ENCODE peak calls at places on chromosomes 3 and 15, in nine cellular contexts. One of them, this sample, is unnamed.
A peak's percentile ranks its signal among the peaks of the same experiment; 100 is the strongest.

GRCh38 chr3:131221731-131222130 is 159.8 kb upstream of the NUDT16 start:
- DNase-seq in OCI-LY7: no peak
- DNase-seq in MM.1S: no peak
- DNase-seq in GM23248: peak; percentile 91
- DNase-seq in PC-3: peak; percentile 7
- DNase-seq in HCT116: no peak
- DNase-seq in hepatocyte: peak; percentile 9
- DNase-seq in neural progenitor cell: no peak
- DNase-seq in GM23338: no peak
- DNase-seq in this sample: no peak

GRCh38 chr15:71748327-71748726 is 62.0 kb upstream of the NR2E3 start:
- DNase-seq in OCI-LY7: no peak
- DNase-seq in GM23248: peak; percentile 23
- DNase-seq in MM.1S: no peak
- DNase-seq in hepatocyte: no peak
- DNase-seq in neural progenitor cell: no peak
- DNase-seq in HCT116: peak; percentile 62
- DNase-seq in GM23338: no peak
- DNase-seq in PC-3: peak; percentile 95
- DNase-seq in this sample: no peak

GRCh38 chr15:73926191-73927002 is at the start of gene LOXL1:
- DNase-seq in GM23248: peak; percentile 98
- DNase-seq in HCT116: peak; percentile 19
- DNase-seq in PC-3: peak; percentile 56
- DNase-seq in MM.1S: no peak
- DNase-seq in hepatocyte: peak; percentile 90
- DNase-seq in neural progenitor cell: peak; percentile 91
- DNase-seq in OCI-LY7: no peak
- DNase-seq in GM23338: peak; percentile 87
- DNase-seq in this sample: no peak

GRCh38 chr15:60006203-60006782 is 2.2 kb downstream of the FOXB1 start:
- DNase-seq in MM.1S: peak; percentile 88
- DNase-seq in HCT116: no peak
- DNase-seq in hepatocyte: peak; percentile 44
- DNase-seq in neural progenitor cell: peak; percentile 95
- DNase-seq in GM23248: peak; percentile 48
- DNase-seq in PC-3: peak; percentile 42
- DNase-seq in GM23338: peak; percentile 94
- DNase-seq in OCI-LY7: no peak
- DNase-seq in this sample: peak; percentile 40

GRCh38 chr3:156483961-156484787 is 70.7 kb downstream of the SSR3 start:
- DNase-seq in GM23338: no peak
- DNase-seq in hepatocyte: peak; percentile 38
- DNase-seq in MM.1S: peak; percentile 88
- DNase-seq in OCI-LY7: peak; percentile 74
- DNase-seq in HCT116: peak; percentile 8
- DNase-seq in neural progenitor cell: no peak
- DNase-seq in PC-3: peak; percentile 84
- DNase-seq in GM23248: peak; percentile 71
- DNase-seq in this sample: no peak

GRCh38 chr3:127373701-127374625 is 86.1 kb upstream of the PRR20G start:
- DNase-seq in GM23338: peak; percentile 71
- DNase-seq in MM.1S: no peak
- DNase-seq in GM23248: peak; percentile 22
- DNase-seq in OCI-LY7: peak; percentile 18
- DNase-seq in hepatocyte: no peak
- DNase-seq in neural progenitor cell: peak; percentile 71
- DNase-seq in HCT116: peak; percentile 8
- DNase-seq in PC-3: peak; percentile 5
- DNase-seq in this sample: no peak

GRCh38 chr3:45055032-45055410 is 28.9 kb downstream of the CLEC3B start:
- DNase-seq in OCI-LY7: no peak
- DNase-seq in HCT116: no peak
- DNase-seq in GM23248: peak; percentile 89
- DNase-seq in PC-3: peak; percentile 57
- DNase-seq in hepatocyte: no peak
- DNase-seq in neural progenitor cell: no peak
- DNase-seq in MM.1S: no peak
- DNase-seq in GM23338: no peak
- DNase-seq in this sample: no peak

GRCh38 chr3:184448321-184449160 is 68.7 kb downstream of the CHRD start:
- DNase-seq in PC-3: peak; percentile 91
- DNase-seq in OCI-LY7: no peak
- DNase-seq in neural progenitor cell: no peak
- DNase-seq in HCT116: peak; percentile 75
- DNase-seq in hepatocyte: peak; percentile 31
- DNase-seq in GM23338: no peak
- DNase-seq in MM.1S: no peak
- DNase-seq in GM23248: peak; percentile 72
- DNase-seq in this sample: no peak

GRCh38 chr3:167203062-167203461 is 177.0 kb downstream of the ZBBX start:
- DNase-seq in GM23338: no peak
- DNase-seq in GM23248: no peak
- DNase-seq in hepatocyte: no peak
- DNase-seq in PC-3: no peak
- DNase-seq in OCI-LY7: no peak
- DNase-seq in MM.1S: no peak
- DNase-seq in HCT116: no peak
- DNase-seq in neural progenitor cell: no peak
- DNase-seq in this sample: no peak

GRCh38 chr15:43249699-43250203 is 17.0 kb downstream of the TGM5 start:
- DNase-seq in neural progenitor cell: no peak
- DNase-seq in GM23248: peak; percentile 76
- DNase-seq in MM.1S: no peak
- DNase-seq in OCI-LY7: no peak
- DNase-seq in PC-3: peak; percentile 57
- DNase-seq in HCT116: no peak
- DNase-seq in hepatocyte: no peak
- DNase-seq in GM23338: no peak
- DNase-seq in this sample: no peak

GRCh38 chr3:55481918-55482495 is 5.1 kb downstream of the WNT5A start:
- DNase-seq in GM23338: peak; percentile 64
- DNase-seq in PC-3: no peak
- DNase-seq in MM.1S: no peak
- DNase-seq in GM23248: peak; percentile 73
- DNase-seq in OCI-LY7: no peak
- DNase-seq in hepatocyte: peak; percentile 57
- DNase-seq in HCT116: no peak
- DNase-seq in neural progenitor cell: peak; percentile 46
- DNase-seq in this sample: no peak

GRCh38 chr3:123765475-123766166 is 118.5 kb downstream of the MYLK start:
- DNase-seq in GM23248: peak; percentile 56
- DNase-seq in hepatocyte: no peak
- DNase-seq in PC-3: no peak
- DNase-seq in HCT116: no peak
- DNase-seq in OCI-LY7: no peak
- DNase-seq in MM.1S: peak; percentile 16
- DNase-seq in GM23338: no peak
- DNase-seq in neural progenitor cell: no peak
- DNase-seq in this sample: no peak

GRCh38 chr3:123419156-123419849 is 29.6 kb downstream of the ADCY5 start:
- DNase-seq in OCI-LY7: no peak
- DNase-seq in MM.1S: no peak
- DNase-seq in hepatocyte: no peak
- DNase-seq in PC-3: no peak
- DNase-seq in GM23338: no peak
- DNase-seq in HCT116: no peak
- DNase-seq in GM23248: no peak
- DNase-seq in neural progenitor cell: no peak
- DNase-seq in this sample: no peak

GRCh38 chr15:92654662-92655061 is 913 bp downstream of the FAM174B start:
- DNase-seq in HCT116: no peak
- DNase-seq in neural progenitor cell: no peak
- DNase-seq in GM23338: no peak
- DNase-seq in MM.1S: no peak
- DNase-seq in GM23248: no peak
- DNase-seq in PC-3: no peak
- DNase-seq in OCI-LY7: no peak
- DNase-seq in hepatocyte: no peak
- DNase-seq in this sample: no peak

GRCh38 chr3:42855219-42855546 is 20.5 kb downstream of the CYP8B1 start:
- DNase-seq in MM.1S: no peak
- DNase-seq in OCI-LY7: no peak
- DNase-seq in hepatocyte: no peak
- DNase-seq in PC-3: no peak
- DNase-seq in neural progenitor cell: no peak
- DNase-seq in GM23248: no peak
- DNase-seq in GM23338: no peak
- DNase-seq in HCT116: no peak
- DNase-seq in this sample: no peak

GRCh38 chr3:42851228-42851834 is 24.3 kb downstream of the CYP8B1 start:
- DNase-seq in neural progenitor cell: no peak
- DNase-seq in GM23338: no peak
- DNase-seq in GM23248: no peak
- DNase-seq in hepatocyte: no peak
- DNase-seq in OCI-LY7: no peak
- DNase-seq in MM.1S: no peak
- DNase-seq in HCT116: no peak
- DNase-seq in PC-3: peak; percentile 24
- DNase-seq in this sample: no peak

GRCh38 chr3:42852443-42852842 is 23.2 kb downstream of the CYP8B1 start:
- DNase-seq in GM23338: no peak
- DNase-seq in HCT116: no peak
- DNase-seq in MM.1S: no peak
- DNase-seq in hepatocyte: peak; percentile 59
- DNase-seq in PC-3: no peak
- DNase-seq in GM23248: peak; percentile 37
- DNase-seq in neural progenitor cell: no peak
- DNase-seq in OCI-LY7: no peak
- DNase-seq in this sample: peak; percentile 23

GRCh38 chr3:42853739-42854302 is 21.9 kb downstream of the CYP8B1 start:
- DNase-seq in MM.1S: no peak
- DNase-seq in hepatocyte: no peak
- DNase-seq in neural progenitor cell: no peak
- DNase-seq in HCT116: no peak
- DNase-seq in PC-3: no peak
- DNase-seq in GM23248: no peak
- DNase-seq in OCI-LY7: no peak
- DNase-seq in GM23338: no peak
- DNase-seq in this sample: no peak

DNA sequence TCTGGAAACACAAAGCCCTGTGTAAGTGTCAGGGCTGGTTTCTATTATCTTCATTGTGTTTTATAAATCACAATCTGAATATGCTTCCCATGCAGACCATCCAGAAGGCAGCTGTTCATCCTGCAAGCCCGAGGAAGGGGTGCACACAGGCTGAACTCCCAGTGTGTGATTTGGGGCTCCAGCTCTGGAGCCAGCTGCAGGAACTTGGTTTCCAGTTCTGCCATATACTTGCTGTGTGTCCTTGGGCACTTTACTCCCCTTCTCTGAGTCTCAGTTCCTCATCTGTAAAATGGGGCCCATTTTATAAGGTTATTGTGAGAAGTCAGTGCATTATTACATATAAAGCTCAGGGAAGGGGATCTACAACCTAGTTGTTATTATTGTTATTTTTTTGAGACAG is 22.6 kb downstream of the CYP8B1 start:
- DNase-seq in GM23248: no peak
- DNase-seq in MM.1S: no peak
- DNase-seq in GM23338: no peak
- DNase-seq in neural progenitor cell: no peak
- DNase-seq in hepatocyte: no peak
- DNase-seq in HCT116: no peak
- DNase-seq in OCI-LY7: no peak
- DNase-seq in PC-3: no peak
- DNase-seq in this sample: no peak
- TF ChIP-seq EZH2phosphoT487 in GM23248: no peak
- TF ChIP-seq EZH2phosphoT487 in MM.1S: no peak
- TF ChIP-seq EZH2phosphoT487 in GM23338: no peak
- TF ChIP-seq EZH2phosphoT487 in neural progenitor cell: no peak
- TF ChIP-seq EZH2phosphoT487 in hepatocyte: no peak
- TF ChIP-seq EZH2phosphoT487 in HCT116: no peak
- TF ChIP-seq EZH2phosphoT487 in OCI-LY7: no peak
- TF ChIP-seq EZH2phosphoT487 in PC-3: no peak
- TF ChIP-seq EZH2phosphoT487 in this sample: no peak

GRCh38 chr3:189903562-189904250 is 217.0 kb downstream of the P3H2 start:
- DNase-seq in GM23248: no peak
- DNase-seq in neural progenitor cell: no peak
- DNase-seq in HCT116: no peak
- DNase-seq in hepatocyte: peak; percentile 36
- DNase-seq in MM.1S: no peak
- DNase-seq in PC-3: no peak
- DNase-seq in OCI-LY7: no peak
- DNase-seq in GM23338: no peak
- DNase-seq in this sample: no peak

GRCh38 chr3:189901481-189901880 is 219.2 kb downstream of the P3H2 start:
- DNase-seq in GM23338: no peak
- DNase-seq in hepatocyte: no peak
- DNase-seq in HCT116: no peak
- DNase-seq in MM.1S: no peak
- DNase-seq in PC-3: no peak
- DNase-seq in neural progenitor cell: no peak
- DNase-seq in OCI-LY7: no peak
- DNase-seq in GM23248: no peak
- DNase-seq in this sample: no peak

GRCh38 chr3:189899186-189899585 is 221.5 kb downstream of the P3H2 start:
- DNase-seq in GM23248: no peak
- DNase-seq in neural progenitor cell: no peak
- DNase-seq in PC-3: no peak
- DNase-seq in OCI-LY7: no peak
- DNase-seq in GM23338: no peak
- DNase-seq in MM.1S: no peak
- DNase-seq in HCT116: no peak
- DNase-seq in hepatocyte: no peak
- DNase-seq in this sample: no peak

GRCh38 chr3:189900578-189900977 is 220.1 kb downstream of the P3H2 start:
- DNase-seq in neural progenitor cell: no peak
- DNase-seq in OCI-LY7: no peak
- DNase-seq in GM23338: no peak
- DNase-seq in hepatocyte: no peak
- DNase-seq in GM23248: no peak
- DNase-seq in MM.1S: no peak
- DNase-seq in HCT116: no peak
- DNase-seq in PC-3: peak; percentile 35
- DNase-seq in this sample: no peak

GRCh38 chr3:189902230-189903186 is 218.2 kb downstream of the P3H2 start:
- DNase-seq in hepatocyte: no peak
- DNase-seq in GM23248: peak; percentile 5
- DNase-seq in PC-3: no peak
- DNase-seq in neural progenitor cell: no peak
- DNase-seq in MM.1S: no peak
- DNase-seq in OCI-LY7: no peak
- DNase-seq in GM23338: no peak
- DNase-seq in HCT116: no peak
- DNase-seq in this sample: no peak
- TF ChIP-seq EZH2phosphoT487 in hepatocyte: no peak
- TF ChIP-seq EZH2phosphoT487 in GM23248: no peak
- TF ChIP-seq EZH2phosphoT487 in PC-3: no peak
- TF ChIP-seq EZH2phosphoT487 in neural progenitor cell: no peak
- TF ChIP-seq EZH2phosphoT487 in MM.1S: no peak
- TF ChIP-seq EZH2phosphoT487 in OCI-LY7: no peak
- TF ChIP-seq EZH2phosphoT487 in GM23338: no peak
- TF ChIP-seq EZH2phosphoT487 in HCT116: no peak
- TF ChIP-seq EZH2phosphoT487 in this sample: no peak

GRCh38 chr3:20039765-20040475 is at the start of gene KAT2B:
- DNase-seq in PC-3: peak; percentile 74
- DNase-seq in HCT116: no peak
- DNase-seq in GM23248: peak; percentile 81
- DNase-seq in neural progenitor cell: peak; percentile 92
- DNase-seq in MM.1S: peak; percentile 87
- DNase-seq in GM23338: peak; percentile 71
- DNase-seq in hepatocyte: peak; percentile 91
- DNase-seq in OCI-LY7: peak; percentile 93
- DNase-seq in this sample: peak; percentile 92
- TF ChIP-seq EZH2phosphoT487 in PC-3: no peak
- TF ChIP-seq EZH2phosphoT487 in HCT116: no peak
- TF ChIP-seq EZH2phosphoT487 in GM23248: no peak
- TF ChIP-seq EZH2phosphoT487 in neural progenitor cell: no peak
- TF ChIP-seq EZH2phosphoT487 in MM.1S: no peak
- TF ChIP-seq EZH2phosphoT487 in GM23338: no peak
- TF ChIP-seq EZH2phosphoT487 in hepatocyte: no peak
- TF ChIP-seq EZH2phosphoT487 in OCI-LY7: no peak
- TF ChIP-seq EZH2phosphoT487 in this sample: no peak

GRCh38 chr15:80636675-80637074 is 58.4 kb upstream of the ABHD17C start:
- DNase-seq in MM.1S: no peak
- DNase-seq in OCI-LY7: no peak
- DNase-seq in PC-3: peak; percentile 17
- DNase-seq in GM23338: peak; percentile 82
- DNase-seq in neural progenitor cell: peak; percentile 32
- DNase-seq in HCT116: no peak
- DNase-seq in hepatocyte: no peak
- DNase-seq in GM23248: no peak
- DNase-seq in this sample: no peak
- TF ChIP-seq EZH2phosphoT487 in MM.1S: no peak
- TF ChIP-seq EZH2phosphoT487 in OCI-LY7: no peak
- TF ChIP-seq EZH2phosphoT487 in PC-3: no peak
- TF ChIP-seq EZH2phosphoT487 in GM23338: no peak
- TF ChIP-seq EZH2phosphoT487 in neural progenitor cell: no peak
- TF ChIP-seq EZH2phosphoT487 in HCT116: no peak
- TF ChIP-seq EZH2phosphoT487 in hepatocyte: no peak
- TF ChIP-seq EZH2phosphoT487 in GM23248: no peak
- TF ChIP-seq EZH2phosphoT487 in this sample: no peak